ENCODE peak calls at places on chromosomes 5 and 9, in nine cellular contexts. Y, N, I, H, B, R, W, G and P are unnamed samples.

GRCh38 chr9:17631396-17631795 is 52.5 kb downstream of the SH3GL2 start:
- DNase-seq in Y (no peak), N (no peak), I (no peak), H (no peak), B (peak; percentile 32), R (no peak), W (no peak), G (no peak), P (no peak)

GRCh38 chr5:117235814-117236213 is 661.2 kb upstream of the SEMA6A start:
- DNase-seq in Y (no peak), N (no peak), I (no peak), H (no peak), B (no peak), R (no peak), W (no peak), G (no peak), P (no peak)

GRCh38 chr5:14696057-14696456 is 31.5 kb downstream of the OTULIN start:
- DNase-seq in Y (no peak), N (no peak), I (no peak), H (no peak), B (peak; percentile 22), R (peak; percentile 52), W (no peak), G (no peak), P (no peak)

GRCh38 chr9:112484607-112485006 is 2.0 kb upstream of the KIAA1958 start:
- DNase-seq in Y (no peak), N (no peak), I (no peak), H (no peak), B (no peak), R (no peak), W (no peak), G (no peak), P (no peak)

GRCh38 chr5:171365351-171365750 is 22.3 kb upstream of the NPM1 start:
- DNase-seq in Y (no peak), N (peak; percentile 15), I (no peak), H (peak; percentile 42), B (peak; percentile 9), R (peak; percentile 79), W (no peak), G (peak; percentile 53), P (no peak)

GRCh38 chr5:37471666-37472197 is 92.6 kb downstream of the WDR70 start:
- DNase-seq in Y (no peak), N (no peak), I (no peak), H (no peak), B (no peak), R (no peak), W (no peak), G (no peak), P (no peak)

GRCh38 chr5:66129184-66129583 is 14.9 kb upstream of the SREK1 start:
- DNase-seq in Y (peak; percentile 29), N (no peak), I (no peak), H (no peak), B (no peak), R (no peak), W (no peak), G (no peak), P (no peak)

GRCh38 chr9:130765135-130766030 is 69.7 kb upstream of the ABL1 start:
- DNase-seq in Y (no peak), N (no peak), I (no peak), H (no peak), B (peak; percentile 64), R (no peak), W (no peak), G (no peak), P (no peak)

GRCh38 chr5:169162407-169162806 is 138.5 kb downstream of the SLIT3 start:
- DNase-seq in Y (peak; percentile 41), N (no peak), I (no peak), H (no peak), B (no peak), R (no peak), W (no peak), G (no peak), P (no peak)

GRCh38 chr5:22465177-22465576 is 388.0 kb downstream of the CDH12 start:
- DNase-seq in Y (no peak), N (no peak), I (no peak), H (no peak), B (no peak), R (no peak), W (no peak), G (no peak), P (no peak)

GRCh38 chr9:20558609-20559016 is 63.7 kb downstream of the MLLT3 start:
- DNase-seq in Y (no peak), N (no peak), I (no peak), H (peak; percentile 53), B (peak; percentile 93), R (peak; percentile 37), W (no peak), G (peak; percentile 17), P (peak; percentile 89)

GRCh38 chr5:91277840-91278239 is 105.3 kb downstream of the ARRDC3 start:
- DNase-seq in Y (no peak), N (no peak), I (no peak), H (no peak), B (no peak), R (no peak), W (no peak), G (no peak), P (no peak)

GRCh38 chr5:181020716-181021115 is 19.4 kb upstream of the BTNL9 start:
- DNase-seq in Y (no peak), N (no peak), I (no peak), H (no peak), B (no peak), R (no peak), W (no peak), G (no peak), P (no peak)

GRCh38 chr5:41983284-41983683 is 58.2 kb downstream of the FBXO4 start:
- DNase-seq in Y (no peak), N (no peak), I (no peak), H (no peak), B (no peak), R (no peak), W (no peak), G (no peak), P (no peak)

GRCh38 chr5:1240496-1241260 is 15.5 kb downstream of the SLC6A18 start:
- DNase-seq in Y (no peak), N (no peak), I (no peak), H (no peak), B (no peak), R (no peak), W (no peak), G (no peak), P (no peak)

DNA sequence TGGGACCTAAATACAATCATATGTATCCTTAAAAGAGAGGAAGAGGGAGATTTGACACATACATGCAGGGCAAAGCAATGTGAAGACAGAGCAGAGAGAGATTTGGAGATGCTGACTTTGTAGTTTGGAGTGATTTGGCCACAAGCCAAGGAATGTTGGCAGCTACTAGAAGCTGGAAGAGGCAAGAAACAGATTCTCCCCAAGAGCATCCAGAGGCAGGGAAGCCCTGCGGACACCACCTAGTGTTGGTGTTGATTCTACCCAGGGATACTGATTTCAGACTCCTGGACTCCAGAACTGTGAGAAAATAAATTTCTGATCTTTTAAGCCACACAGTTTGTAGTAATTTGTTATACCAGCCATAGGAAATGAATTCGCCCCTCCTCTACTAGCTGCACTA is 64.9 kb upstream of the OSMR start:
- DNase-seq in Y (no peak), N (no peak), I (peak; percentile 50), H (no peak), B (peak; percentile 66), R (no peak), W (peak; percentile 61), G (no peak), P (no peak)
- TF ChIP-seq CTCF in Y (peak; percentile 21), N (no peak), I (peak; percentile 68), H (peak; percentile 16), B (no peak), R (no peak), W (peak; percentile 17), G (no peak), P (no peak)

DNA sequence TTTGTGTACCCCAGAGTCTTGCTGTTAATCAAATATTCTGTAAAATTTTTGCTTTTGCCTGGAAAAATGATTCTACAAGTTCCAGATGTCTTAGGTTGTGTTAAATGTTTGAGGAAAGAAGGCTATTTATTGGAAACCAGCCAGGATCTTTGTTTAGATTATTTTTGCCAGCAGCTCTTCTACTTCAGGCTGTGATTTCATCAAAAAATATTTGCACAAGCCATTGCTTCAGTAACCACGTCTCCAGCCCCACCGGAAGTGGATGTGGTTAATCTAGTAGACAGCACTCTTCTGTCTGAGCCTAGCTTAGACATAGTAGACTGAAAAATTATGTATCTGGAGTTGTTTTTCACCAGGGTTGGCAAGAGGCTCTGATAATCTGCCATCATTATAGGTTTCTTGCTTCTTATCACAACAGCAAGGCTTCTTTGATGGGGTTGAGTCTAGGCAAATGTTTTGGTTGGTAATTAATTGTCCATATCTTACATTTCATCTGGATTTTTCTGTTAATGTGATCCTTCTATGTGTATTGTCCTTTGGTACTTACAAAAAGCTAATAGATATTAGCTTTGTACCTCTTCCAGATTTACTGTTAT is 17.1 kb downstream of the KCTD16 start:
- DNase-seq in Y (peak; percentile 45), N (no peak), I (no peak), H (peak; percentile 10), B (peak; percentile 99), R (no peak), W (peak; percentile 12), G (peak; percentile 84), P (peak; percentile 75)
- TF ChIP-seq CTCF in Y (no peak), N (no peak), I (no peak), H (no peak), B (no peak), R (no peak), W (no peak), G (no peak), P (no peak)

GRCh38 chr9:37508834-37509206 is 23.1 kb downstream of the POLR1E start:
- DNase-seq in Y (no peak), N (no peak), I (no peak), H (no peak), B (no peak), R (no peak), W (no peak), G (no peak), P (no peak)
- TF ChIP-seq CTCF in Y (no peak), N (no peak), I (no peak), H (peak; percentile 20), B (no peak), R (peak; percentile 13), W (no peak), G (no peak), P (no peak)

GRCh38 chr5:39138182-39138487 is 63.9 kb upstream of the RICTOR start:
- DNase-seq in Y (no peak), N (no peak), I (no peak), H (no peak), B (no peak), R (no peak), W (no peak), G (no peak), P (no peak)

GRCh38 chr5:39138892-39139291 is 64.7 kb upstream of the RICTOR start:
- DNase-seq in Y (no peak), N (no peak), I (no peak), H (peak; percentile 51), B (peak; percentile 92), R (no peak), W (no peak), G (no peak), P (peak; percentile 25)

GRCh38 chr5:39140558-39141168 is 66.5 kb upstream of the RICTOR start:
- DNase-seq in Y (no peak), N (no peak), I (no peak), H (no peak), B (peak; percentile 13), R (no peak), W (no peak), G (no peak), P (no peak)

GRCh38 chr5:39132792-39133191 is 58.6 kb upstream of the RICTOR start:
- DNase-seq in Y (no peak), N (no peak), I (no peak), H (peak; percentile 25), B (no peak), R (no peak), W (no peak), G (no peak), P (no peak)

GRCh38 chr5:39137391-39138181 is 63.4 kb upstream of the RICTOR start:
- DNase-seq in Y (no peak), N (no peak), I (no peak), H (peak; percentile 23), B (no peak), R (peak; percentile 72), W (no peak), G (peak; percentile 4), P (no peak)
- TF ChIP-seq CTCF in Y (peak; percentile 38), N (no peak), I (no peak), H (peak; percentile 55), B (peak; percentile 11), R (peak; percentile 58), W (no peak), G (no peak), P (no peak)